ENCODE peak calls at places on chromosome 5, in four cellular contexts. One of them, this sample, is unnamed.

GRCh38 chr5:158198636-158199035 is 339.7 kb upstream of the CLINT1 start:
- DNase-seq in BJ: no peak
- DNase-seq in mucosa of descending colon: no peak
- DNase-seq in endodermal cell: peak
- DNase-seq in this sample: no peak

GRCh38 chr5:132497488-132497997 is 7.0 kb upstream of the IRF1 start:
- DNase-seq in BJ: peak
- DNase-seq in mucosa of descending colon: peak
- DNase-seq in endodermal cell: peak
- DNase-seq in this sample: peak

GRCh38 chr5:78113689-78114088 is 180.8 kb downstream of the AP3B1 start:
- DNase-seq in endodermal cell: no peak
- DNase-seq in BJ: no peak
- DNase-seq in mucosa of descending colon: no peak
- DNase-seq in this sample: no peak

GRCh38 chr5:26482076-26482816 is 556.1 kb downstream of the CDH9 start:
- DNase-seq in endodermal cell: no peak
- DNase-seq in mucosa of descending colon: no peak
- DNase-seq in BJ: no peak
- DNase-seq in this sample: no peak

GRCh38 chr5:45521067-45521466 is 175.1 kb downstream of the HCN1 start:
- DNase-seq in BJ: no peak
- DNase-seq in mucosa of descending colon: peak
- DNase-seq in endodermal cell: peak
- DNase-seq in this sample: peak

GRCh38 chr5:61123145-61123544 is 39.1 kb downstream of the SMIM15 start:
- DNase-seq in BJ: no peak
- DNase-seq in mucosa of descending colon: no peak
- DNase-seq in endodermal cell: no peak
- DNase-seq in this sample: no peak

GRCh38 chr5:67350185-67350584 is 153.6 kb upstream of the CD180 start:
- DNase-seq in mucosa of descending colon: no peak
- DNase-seq in endodermal cell: no peak
- DNase-seq in BJ: no peak
- DNase-seq in this sample: no peak

GRCh38 chr5:94618029-94618492 is 343 bp downstream of the KIAA0825 start:
- DNase-seq in BJ: peak
- DNase-seq in mucosa of descending colon: peak
- DNase-seq in endodermal cell: peak
- DNase-seq in this sample: no peak

GRCh38 chr5:89878140-89878570 is 531.4 kb downstream of the CETN3 start:
- DNase-seq in endodermal cell: no peak
- DNase-seq in BJ: peak
- DNase-seq in mucosa of descending colon: no peak
- DNase-seq in this sample: no peak

GRCh38 chr5:16975950-16976624 is 40.0 kb upstream of the MYO10 start:
- DNase-seq in BJ: no peak
- DNase-seq in endodermal cell: no peak
- DNase-seq in mucosa of descending colon: no peak
- DNase-seq in this sample: no peak

GRCh38 chr5:56168066-56168478 is 65.1 kb downstream of the ANKRD55 start:
- DNase-seq in mucosa of descending colon: no peak
- DNase-seq in BJ: no peak
- DNase-seq in endodermal cell: no peak
- DNase-seq in this sample: no peak

GRCh38 chr5:139445325-139446170 is 6.2 kb upstream of the DNAJC18 start:
- DNase-seq in BJ: no peak
- DNase-seq in mucosa of descending colon: no peak
- DNase-seq in endodermal cell: no peak
- DNase-seq in this sample: no peak

GRCh38 chr5:127409236-127409921 is 108.1 kb upstream of the PRRC1 start:
- DNase-seq in endodermal cell: no peak
- DNase-seq in mucosa of descending colon: no peak
- DNase-seq in BJ: no peak
- DNase-seq in this sample: no peak

GRCh38 chr5:55702612-55703345 is 9.3 kb downstream of the SLC38A9 start:
- DNase-seq in BJ: no peak
- DNase-seq in endodermal cell: no peak
- DNase-seq in mucosa of descending colon: no peak
- DNase-seq in this sample: no peak

GRCh38 chr5:71456362-71456743 is 902 bp downstream of the BDP1 start:
- DNase-seq in BJ: no peak
- DNase-seq in mucosa of descending colon: no peak
- DNase-seq in endodermal cell: no peak
- DNase-seq in this sample: no peak

GRCh38 chr5:19886123-19886921 is 101.7 kb downstream of the CDH18 start:
- DNase-seq in BJ: peak
- DNase-seq in mucosa of descending colon: no peak
- DNase-seq in endodermal cell: no peak
- DNase-seq in this sample: no peak

GRCh38 chr5:83095973-83096539 is 18.7 kb downstream of the XRCC4 start:
- DNase-seq in BJ: peak
- DNase-seq in endodermal cell: no peak
- DNase-seq in mucosa of descending colon: no peak
- DNase-seq in this sample: no peak

GRCh38 chr5:80198399-80198798 is 57.4 kb downstream of the SERINC5 start:
- DNase-seq in endodermal cell: no peak
- DNase-seq in BJ: no peak
- DNase-seq in mucosa of descending colon: no peak
- DNase-seq in this sample: no peak

GRCh38 chr5:160260881-160261815 is 31.8 kb downstream of the FABP6 start:
- DNase-seq in endodermal cell: peak
- DNase-seq in mucosa of descending colon: peak
- DNase-seq in BJ: no peak
- DNase-seq in this sample: no peak

GRCh38 chr5:54533541-54534179 is 16.1 kb downstream of the SNX18 start:
- DNase-seq in BJ: no peak
- DNase-seq in mucosa of descending colon: no peak
- DNase-seq in endodermal cell: no peak
- DNase-seq in this sample: no peak

GRCh38 chr5:123444016-123444415 is 20.8 kb upstream of the CEP120 start:
- DNase-seq in BJ: no peak
- DNase-seq in endodermal cell: no peak
- DNase-seq in mucosa of descending colon: no peak
- DNase-seq in this sample: no peak

GRCh38 chr5:154406231-154406630 is 39.6 kb upstream of the SAP30L start:
- DNase-seq in endodermal cell: no peak
- DNase-seq in mucosa of descending colon: no peak
- DNase-seq in BJ: peak
- DNase-seq in this sample: no peak

GRCh38 chr5:125559296-125559695 is 812.9 kb upstream of the ZNF608 start:
- DNase-seq in BJ: peak
- DNase-seq in endodermal cell: no peak
- DNase-seq in mucosa of descending colon: no peak
- DNase-seq in this sample: no peak

GRCh38 chr5:140563554-140563953 is 844 bp downstream of the APBB3 start:
- DNase-seq in endodermal cell: no peak
- DNase-seq in BJ: no peak
- DNase-seq in mucosa of descending colon: no peak
- DNase-seq in this sample: peak

GRCh38 chr5:15538516-15538915 is 38.5 kb downstream of the FBXL7 start:
- DNase-seq in endodermal cell: no peak
- DNase-seq in BJ: no peak
- DNase-seq in mucosa of descending colon: no peak
- DNase-seq in this sample: no peak

GRCh38 chr5:87732875-87733768 is 320.4 kb upstream of the CCNH start:
- DNase-seq in BJ: no peak
- DNase-seq in mucosa of descending colon: no peak
- DNase-seq in endodermal cell: no peak
- DNase-seq in this sample: no peak

GRCh38 chr5:150118561-150119229 is 32.3 kb upstream of the CSF1R start:
- DNase-seq in BJ: no peak
- DNase-seq in endodermal cell: peak
- DNase-seq in mucosa of descending colon: no peak
- DNase-seq in this sample: no peak

GRCh38 chr5:167839065-167839464 is 452.4 kb upstream of the WWC1 start:
- DNase-seq in BJ: no peak
- DNase-seq in endodermal cell: peak
- DNase-seq in mucosa of descending colon: no peak
- DNase-seq in this sample: no peak

GRCh38 chr5:137199966-137200365 is 299.2 kb downstream of the SPOCK1 start:
- DNase-seq in endodermal cell: peak
- DNase-seq in BJ: peak
- DNase-seq in mucosa of descending colon: no peak
- DNase-seq in this sample: no peak

GRCh38 chr5:88480245-88480644 is 211.6 kb upstream of the TMEM161B start:
- DNase-seq in BJ: no peak
- DNase-seq in endodermal cell: no peak
- DNase-seq in mucosa of descending colon: no peak
- DNase-seq in this sample: no peak

GRCh38 chr5:176543428-176544182 is 5.5 kb upstream of the CDHR2 start:
- DNase-seq in mucosa of descending colon: peak
- DNase-seq in BJ: no peak
- DNase-seq in endodermal cell: peak
- DNase-seq in this sample: peak

GRCh38 chr5:144177548-144177947 is 6.9 kb downstream of the KCTD16 start:
- DNase-seq in mucosa of descending colon: no peak
- DNase-seq in endodermal cell: no peak
- DNase-seq in BJ: peak
- DNase-seq in this sample: no peak

DNA sequence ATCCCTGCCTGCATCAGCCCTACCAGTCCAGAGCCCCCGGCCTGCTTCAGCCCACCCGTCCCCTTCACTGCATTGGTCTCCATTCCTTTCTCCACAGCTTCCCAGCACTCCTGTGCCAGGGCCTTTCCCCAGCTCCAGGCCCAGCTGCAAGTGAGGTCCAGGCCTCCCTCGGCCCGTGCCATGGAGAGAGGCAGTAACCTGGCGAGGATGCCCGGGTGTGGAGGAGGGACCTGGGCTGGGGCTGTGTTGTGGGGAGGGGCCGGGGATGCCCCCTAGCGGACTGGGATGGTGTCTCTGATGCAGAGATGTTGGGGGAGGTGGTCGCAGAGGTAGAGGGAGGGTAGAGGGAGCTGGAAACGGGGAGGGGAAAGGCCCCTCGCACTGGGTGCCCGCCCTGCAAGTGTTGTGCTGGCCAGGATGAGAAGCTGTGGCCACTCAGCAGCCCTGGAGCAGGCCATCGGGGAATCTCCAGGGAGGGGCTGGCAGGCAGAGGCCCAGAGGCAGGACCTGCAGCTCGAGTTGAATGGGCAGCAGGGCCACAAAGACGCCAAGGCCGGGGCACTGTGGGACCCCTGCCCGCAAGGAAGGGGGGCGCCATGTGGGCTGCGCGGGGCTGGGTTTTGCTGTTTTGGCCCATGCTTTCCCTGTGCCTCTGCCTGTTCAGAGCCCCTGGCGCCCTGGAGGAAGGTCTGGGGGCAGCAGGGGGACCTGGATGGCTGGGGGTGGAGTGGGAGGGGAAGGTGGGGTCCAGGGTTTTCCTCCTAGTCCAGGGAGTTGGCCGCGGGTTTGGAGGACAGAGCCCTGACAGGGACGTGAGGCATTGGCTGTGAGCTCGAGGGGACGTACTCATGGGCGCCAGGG is 26.0 kb upstream of the NKD2 start:
- DNase-seq in BJ: no peak
- DNase-seq in mucosa of descending colon: peak
- DNase-seq in endodermal cell: peak
- DNase-seq in this sample: no peak
- TF ChIP-seq CTCF in BJ: peak
- TF ChIP-seq CTCF in mucosa of descending colon: no peak
- TF ChIP-seq CTCF in endodermal cell: peak
- TF ChIP-seq CTCF in this sample: no peak

DNA sequence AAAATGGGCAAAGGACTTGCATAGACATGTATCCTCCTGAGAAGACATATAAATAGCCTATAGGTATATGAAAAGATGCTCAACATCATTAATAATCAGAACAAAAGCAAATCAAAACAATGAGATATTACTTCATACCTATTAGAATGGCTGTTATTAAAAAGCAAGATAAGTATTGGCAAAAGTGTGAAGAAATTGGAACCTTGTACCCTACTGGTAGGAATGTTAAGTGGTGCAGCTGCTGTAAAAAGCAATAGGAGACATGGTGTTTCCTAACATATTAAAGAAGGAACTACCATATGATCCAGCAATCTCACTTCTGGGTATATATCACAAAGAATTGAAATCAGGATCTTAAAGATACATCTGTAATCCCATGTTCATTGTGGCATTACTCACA is 69.8 kb upstream of the PRR16 start:
- DNase-seq in BJ: no peak
- DNase-seq in mucosa of descending colon: no peak
- DNase-seq in endodermal cell: no peak
- DNase-seq in this sample: no peak
- TF ChIP-seq CTCF in BJ: no peak
- TF ChIP-seq CTCF in mucosa of descending colon: no peak
- TF ChIP-seq CTCF in endodermal cell: peak
- TF ChIP-seq CTCF in this sample: no peak

DNA sequence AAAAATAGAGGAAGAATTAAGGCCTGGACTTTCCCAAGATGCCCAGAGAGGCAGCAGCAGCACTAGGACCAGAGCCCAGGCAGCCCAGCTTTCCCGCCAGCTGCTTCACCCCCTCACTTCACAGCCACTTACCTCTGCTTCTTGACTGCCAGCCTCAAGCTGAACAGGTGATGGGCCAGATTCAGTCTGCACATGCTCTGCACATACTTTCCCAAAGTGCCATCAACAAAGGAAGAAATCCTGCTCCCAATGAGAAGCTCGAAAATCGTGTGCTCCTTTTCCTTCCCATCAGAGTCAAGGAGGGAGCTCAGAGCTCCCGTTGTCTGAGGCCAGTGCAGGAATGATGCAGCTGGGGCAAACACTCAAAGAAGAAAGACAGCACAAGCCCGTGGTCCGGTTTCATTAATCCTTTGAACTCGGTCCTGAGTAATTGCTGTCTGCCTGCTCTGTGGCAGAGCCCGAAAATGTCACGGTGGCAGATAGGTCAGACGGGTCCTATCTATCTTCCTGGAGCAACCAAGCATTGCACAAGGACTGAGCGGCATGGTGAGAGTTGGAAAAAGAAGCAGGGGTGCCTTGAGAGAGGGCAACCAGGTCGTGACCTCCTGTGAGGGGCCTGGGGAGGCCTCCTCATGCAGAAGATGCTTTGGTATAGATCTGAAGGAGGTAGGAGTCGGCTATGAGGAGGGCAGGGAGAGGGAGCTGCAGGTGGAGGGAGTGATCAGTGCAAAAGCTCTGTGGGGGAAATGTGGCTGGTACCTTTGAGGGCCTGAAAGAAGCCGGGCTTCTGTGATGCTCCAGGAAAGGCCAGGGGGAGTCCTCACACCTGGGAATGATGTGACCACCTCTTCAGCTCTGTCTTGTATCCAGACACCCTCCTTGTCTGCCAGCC is 3.8 kb upstream of the SLC25A48 start:
- DNase-seq in BJ: no peak
- DNase-seq in mucosa of descending colon: no peak
- DNase-seq in endodermal cell: peak
- DNase-seq in this sample: no peak
- TF ChIP-seq CTCF in BJ: no peak
- TF ChIP-seq CTCF in mucosa of descending colon: no peak
- TF ChIP-seq CTCF in endodermal cell: peak
- TF ChIP-seq CTCF in this sample: no peak

DNA sequence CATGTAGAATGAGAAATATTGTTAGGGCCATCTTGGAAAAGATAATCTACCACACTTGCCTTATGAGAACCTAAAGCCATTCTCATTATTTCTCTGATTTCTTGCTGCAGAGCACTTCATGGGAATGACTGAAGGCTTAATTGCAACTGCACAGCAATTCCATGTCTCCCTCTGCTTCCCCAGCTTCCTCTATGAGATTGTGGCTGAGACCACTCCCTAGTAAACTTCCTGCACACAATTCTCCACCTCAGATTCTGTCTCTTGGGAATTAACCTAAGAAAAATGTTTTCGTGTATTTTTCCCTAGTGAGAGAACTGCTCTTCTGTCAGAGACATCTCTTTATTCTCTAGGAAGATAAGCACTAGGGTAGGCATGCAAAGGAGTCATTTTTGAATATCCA is 55.6 kb upstream of the CAMK4 start:
- DNase-seq in mucosa of descending colon: no peak
- DNase-seq in BJ: no peak
- DNase-seq in endodermal cell: no peak
- DNase-seq in this sample: no peak
- TF ChIP-seq CTCF in mucosa of descending colon: no peak
- TF ChIP-seq CTCF in BJ: no peak
- TF ChIP-seq CTCF in endodermal cell: no peak
- TF ChIP-seq CTCF in this sample: no peak